ENCODE peak calls at places on chromosomes 5 and 9, in eight cellular contexts. One of them, this sample, is unnamed.

GRCh38 chr9:134585746-134586706 is 55.6 kb upstream of the COL5A1 start:
- DNase-seq in H9: peak; percentile 36
- DNase-seq in NCI-H774: no peak
- DNase-seq in Daoy: peak; percentile 95
- DNase-seq in GM04503: no peak
- DNase-seq in activated CD4-positive, alpha-beta T cell treated with anti-CD3 and anti-CD28 coated beads, Interleukin-2, amount 50 U/mL, for 24 hours: no peak
- DNase-seq in PC-9: no peak
- DNase-seq in progenitor cell of endocrine pancreas: peak; percentile 6
- DNase-seq in this sample: no peak

GRCh38 chr5:170159101-170159698 is 53.5 kb downstream of the FOXI1 start:
- DNase-seq in H9: no peak
- DNase-seq in NCI-H774: no peak
- DNase-seq in Daoy: peak; percentile 56
- DNase-seq in GM04503: peak; percentile 80
- DNase-seq in activated CD4-positive, alpha-beta T cell treated with anti-CD3 and anti-CD28 coated beads, Interleukin-2, amount 50 U/mL, for 24 hours: no peak
- DNase-seq in PC-9: peak; percentile 73
- DNase-seq in progenitor cell of endocrine pancreas: no peak
- DNase-seq in this sample: no peak

GRCh38 chr5:54021413-54022155 is 288.8 kb downstream of the ARL15 start:
- DNase-seq in H9: no peak
- DNase-seq in NCI-H774: no peak
- DNase-seq in Daoy: peak; percentile 2
- DNase-seq in GM04503: no peak
- DNase-seq in activated CD4-positive, alpha-beta T cell treated with anti-CD3 and anti-CD28 coated beads, Interleukin-2, amount 50 U/mL, for 24 hours: no peak
- DNase-seq in PC-9: no peak
- DNase-seq in progenitor cell of endocrine pancreas: no peak
- DNase-seq in this sample: no peak

GRCh38 chr9:34589656-34590375 is at the start of gene CNTFR:
- DNase-seq in H9: no peak
- DNase-seq in NCI-H774: no peak
- DNase-seq in Daoy: peak; percentile 49
- DNase-seq in GM04503: no peak
- DNase-seq in activated CD4-positive, alpha-beta T cell treated with anti-CD3 and anti-CD28 coated beads, Interleukin-2, amount 50 U/mL, for 24 hours: no peak
- DNase-seq in PC-9: no peak
- DNase-seq in progenitor cell of endocrine pancreas: no peak
- DNase-seq in this sample: no peak

GRCh38 chr5:149018909-149019443 is 43.9 kb downstream of the SH3TC2 start:
- DNase-seq in H9: no peak
- DNase-seq in NCI-H774: peak; percentile 51
- DNase-seq in Daoy: no peak
- DNase-seq in GM04503: no peak
- DNase-seq in activated CD4-positive, alpha-beta T cell treated with anti-CD3 and anti-CD28 coated beads, Interleukin-2, amount 50 U/mL, for 24 hours: no peak
- DNase-seq in PC-9: no peak
- DNase-seq in progenitor cell of endocrine pancreas: no peak
- DNase-seq in this sample: no peak

GRCh38 chr5:173707392-173707791 is 90.9 kb upstream of the BOD1 start:
- DNase-seq in H9: no peak
- DNase-seq in NCI-H774: no peak
- DNase-seq in Daoy: peak; percentile 63
- DNase-seq in GM04503: peak; percentile 78
- DNase-seq in activated CD4-positive, alpha-beta T cell treated with anti-CD3 and anti-CD28 coated beads, Interleukin-2, amount 50 U/mL, for 24 hours: no peak
- DNase-seq in PC-9: no peak
- DNase-seq in progenitor cell of endocrine pancreas: no peak
- DNase-seq in this sample: no peak

GRCh38 chr9:18675345-18675744 is 201.4 kb downstream of the ADAMTSL1 start:
- DNase-seq in H9: no peak
- DNase-seq in NCI-H774: no peak
- DNase-seq in Daoy: no peak
- DNase-seq in GM04503: no peak
- DNase-seq in activated CD4-positive, alpha-beta T cell treated with anti-CD3 and anti-CD28 coated beads, Interleukin-2, amount 50 U/mL, for 24 hours: no peak
- DNase-seq in PC-9: no peak
- DNase-seq in progenitor cell of endocrine pancreas: no peak
- DNase-seq in this sample: no peak

GRCh38 chr5:93736284-93736683 is 5.1 kb downstream of the POU5F2 start:
- DNase-seq in H9: no peak
- DNase-seq in NCI-H774: no peak
- DNase-seq in Daoy: no peak
- DNase-seq in GM04503: no peak
- DNase-seq in activated CD4-positive, alpha-beta T cell treated with anti-CD3 and anti-CD28 coated beads, Interleukin-2, amount 50 U/mL, for 24 hours: no peak
- DNase-seq in PC-9: no peak
- DNase-seq in progenitor cell of endocrine pancreas: no peak
- DNase-seq in this sample: no peak

GRCh38 chr5:67301285-67301904 is 104.8 kb upstream of the CD180 start:
- DNase-seq in H9: no peak
- DNase-seq in NCI-H774: no peak
- DNase-seq in Daoy: peak; percentile 86
- DNase-seq in GM04503: peak; percentile 87
- DNase-seq in activated CD4-positive, alpha-beta T cell treated with anti-CD3 and anti-CD28 coated beads, Interleukin-2, amount 50 U/mL, for 24 hours: no peak
- DNase-seq in PC-9: no peak
- DNase-seq in progenitor cell of endocrine pancreas: no peak
- DNase-seq in this sample: no peak

GRCh38 chr5:43197535-43197934 is 5.5 kb downstream of the NIM1K start:
- DNase-seq in H9: no peak
- DNase-seq in NCI-H774: no peak
- DNase-seq in Daoy: no peak
- DNase-seq in GM04503: no peak
- DNase-seq in activated CD4-positive, alpha-beta T cell treated with anti-CD3 and anti-CD28 coated beads, Interleukin-2, amount 50 U/mL, for 24 hours: no peak
- DNase-seq in PC-9: no peak
- DNase-seq in progenitor cell of endocrine pancreas: no peak
- DNase-seq in this sample: no peak

GRCh38 chr5:116532762-116533525 is 41.7 kb downstream of the SEMA6A start:
- DNase-seq in H9: no peak
- DNase-seq in NCI-H774: peak; percentile 79
- DNase-seq in Daoy: no peak
- DNase-seq in GM04503: no peak
- DNase-seq in activated CD4-positive, alpha-beta T cell treated with anti-CD3 and anti-CD28 coated beads, Interleukin-2, amount 50 U/mL, for 24 hours: no peak
- DNase-seq in PC-9: no peak
- DNase-seq in progenitor cell of endocrine pancreas: no peak
- DNase-seq in this sample: no peak

This sample was measured in neural crest cell.